ENCODE peak calls at places on chromosomes 1 and 21, in eight cellular contexts. U is IMR-90, G is K562, A is bronchial epithelial cell, I is adrenal gland, B is choroid plexus epithelial cell, L is HFF-Myc, X is lung. Z is an unnamed sample.

GRCh38 chr1:92481598-92482403 is 4.9 kb downstream of the GFI1 start:
- DNase-seq in X (no peak), U (no peak), G (no peak), A (no peak), L (no peak), B (no peak), I (no peak), Z (no peak)

GRCh38 chr1:154193821-154194220 is 1.9 kb upstream of the TPM3 start:
- DNase-seq in G (no peak), A (peak; percentile 84), B (no peak), L (no peak), X (no peak), I (peak; percentile 27), U (no peak), Z (no peak)

GRCh38 chr1:1033731-1034437 is 14.0 kb downstream of the AGRN start:
- DNase-seq in G (no peak), B (no peak), U (no peak), L (no peak), A (no peak), X (no peak), I (no peak), Z (no peak)

GRCh38 chr1:114154963-114155322 is 1.3 kb upstream of the SYT6 start:
- DNase-seq in L (peak; percentile 17), A (peak; percentile 28), U (no peak), B (no peak), G (no peak), X (no peak), I (peak; percentile 36), Z (no peak)

GRCh38 chr1:224799083-224799482 is 130.4 kb upstream of the DNAH14 start:
- DNase-seq in G (no peak), A (peak; percentile 13), B (no peak), I (no peak), X (no peak), U (no peak), L (no peak), Z (no peak)

GRCh38 chr1:176897350-176898236 is 266.9 kb downstream of the ASTN1 start:
- DNase-seq in G (peak; percentile 92), I (peak; percentile 58), A (peak; percentile 48), X (peak; percentile 46), U (peak; percentile 61), L (peak; percentile 14), B (peak; percentile 75), Z (no peak)

GRCh38 chr1:103525114-103525606 is 339 bp upstream of the RNPC3 start:
- DNase-seq in I (peak; percentile 77), A (peak; percentile 44), B (peak; percentile 69), X (no peak), U (peak; percentile 38), L (peak; percentile 7), G (peak; percentile 70), Z (no peak)

GRCh38 chr1:17860812-17861211 is 105.7 kb downstream of the ACTL8 start:
- DNase-seq in B (no peak), A (no peak), L (no peak), U (no peak), X (no peak), I (no peak), G (no peak), Z (no peak)

GRCh38 chr1:161020573-161021167 is at the start of gene F11R:
- DNase-seq in L (no peak), G (peak; percentile 89), I (peak; percentile 66), B (peak; percentile 19), X (peak; percentile 61), A (peak; percentile 71), U (no peak), Z (no peak)

GRCh38 chr21:20998886-20999285 is 677 bp downstream of the NCAM2 start:
- DNase-seq in A (no peak), G (no peak), X (no peak), L (no peak), U (no peak), B (no peak), I (no peak), Z (no peak)

GRCh38 chr1:64183985-64184440 is 19.4 kb upstream of the UBE2U start:
- DNase-seq in A (peak; percentile 99), X (no peak), I (no peak), G (no peak), U (peak; percentile 93), B (peak; percentile 69), L (peak; percentile 73), Z (no peak)

GRCh38 chr1:4975856-4976255 is 321.4 kb downstream of the AJAP1 start:
- DNase-seq in X (no peak), A (no peak), G (no peak), I (no peak), U (no peak), B (no peak), L (no peak), Z (peak; percentile 64)

GRCh38 chr1:163875214-163875926 is 553.6 kb downstream of the NUF2 start:
- DNase-seq in I (peak; percentile 20), B (no peak), L (peak; percentile 96), U (peak; percentile 22), A (peak; percentile 21), X (no peak), G (no peak), Z (no peak)

GRCh38 chr1:150477733-150478132 is 9.5 kb upstream of the TARS2 start:
- DNase-seq in X (no peak), G (no peak), L (no peak), A (peak; percentile 100), B (peak; percentile 82), U (peak; percentile 85), I (no peak), Z (no peak)

GRCh38 chr1:156947127-156947526 is 26.7 kb downstream of the LRRC71 start:
- DNase-seq in L (no peak), A (no peak), B (no peak), I (no peak), G (no peak), X (no peak), U (no peak), Z (no peak)

GRCh38 chr1:156947818-156948525 is 27.5 kb downstream of the LRRC71 start:
- DNase-seq in U (no peak), I (no peak), L (no peak), B (no peak), A (no peak), X (no peak), G (no peak), Z (no peak)

GRCh38 chr1:156945881-156946661 is 25.6 kb downstream of the LRRC71 start:
- DNase-seq in X (no peak), U (peak; percentile 60), L (no peak), A (peak; percentile 47), B (no peak), G (no peak), I (no peak), Z (no peak)

GRCh38 chr1:156949127-156949526 is 28.7 kb downstream of the LRRC71 start:
- DNase-seq in I (no peak), X (no peak), U (no peak), B (peak; percentile 12), A (no peak), G (no peak), L (no peak), Z (no peak)

DNA sequence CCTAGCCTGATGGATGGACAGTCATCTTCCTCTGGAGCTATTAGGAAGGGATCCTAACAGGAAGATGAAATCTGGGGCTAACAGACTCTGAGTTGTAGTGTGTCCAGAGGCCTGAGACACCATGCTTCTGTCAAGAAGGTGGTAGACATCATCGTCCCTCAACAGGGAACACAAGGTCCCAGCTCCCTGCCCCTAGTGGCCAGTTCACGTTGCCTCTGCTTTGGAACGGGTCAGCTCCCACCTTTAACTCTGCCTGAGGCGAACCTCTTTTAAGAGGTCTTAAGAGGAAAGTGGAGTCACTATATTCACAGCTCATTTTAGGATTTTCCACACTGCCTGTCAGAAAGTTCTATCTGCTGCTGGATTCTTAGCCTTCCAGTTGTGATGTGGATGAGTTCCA is 28.3 kb downstream of the LRRC71 start:
- DNase-seq in U (no peak), X (no peak), I (no peak), L (no peak), A (no peak), G (peak; percentile 41), B (no peak), Z (no peak)
- TF ChIP-seq CTCF in U (no peak), X (no peak), I (no peak), L (peak; percentile 26), A (peak; percentile 25), G (peak; percentile 77), B (peak; percentile 53), Z (no peak)

GRCh38 chr1:188778578-188778977 is 1699.1 kb downstream of the BRINP3 start:
- DNase-seq in I (no peak), U (peak; percentile 13), G (no peak), L (no peak), B (no peak), X (no peak), A (no peak), Z (no peak)

GRCh38 chr1:188782220-188782841 is 1695.3 kb downstream of the BRINP3 start:
- DNase-seq in L (no peak), I (peak; percentile 28), G (peak; percentile 14), X (no peak), U (peak; percentile 51), A (peak; percentile 47), B (peak; percentile 74), Z (no peak)
- TF ChIP-seq CTCF in L (peak; percentile 13), I (peak; percentile 25), G (peak; percentile 41), X (no peak), U (peak; percentile 52), A (peak; percentile 61), B (peak; percentile 83), Z (peak; percentile 58)

GRCh38 chr1:31760422-31760900 is 3.7 kb downstream of the ADGRB2 start:
- DNase-seq in L (no peak), X (no peak), B (no peak), A (no peak), U (no peak), G (no peak), I (peak; percentile 23), Z (no peak)

GRCh38 chr1:31757989-31758388 is 6.2 kb downstream of the ADGRB2 start:
- DNase-seq in L (no peak), X (no peak), U (no peak), G (no peak), I (no peak), A (no peak), B (no peak), Z (no peak)

GRCh38 chr1:31757204-31757679 is 6.9 kb downstream of the ADGRB2 start:
- DNase-seq in A (no peak), U (no peak), I (no peak), G (no peak), L (no peak), B (no peak), X (no peak), Z (no peak)

GRCh38 chr1:31760901-31761470 is 3.2 kb downstream of the ADGRB2 start:
- DNase-seq in G (peak; percentile 79), L (no peak), I (peak; percentile 63), U (peak; percentile 60), B (peak; percentile 44), A (peak; percentile 39), X (peak; percentile 41), Z (no peak)

GRCh38 chr1:31759266-31760023 is 4.7 kb downstream of the ADGRB2 start:
- DNase-seq in B (no peak), U (peak; percentile 32), L (no peak), G (no peak), X (no peak), A (no peak), I (no peak), Z (no peak)
- TF ChIP-seq CTCF in B (no peak), U (peak; percentile 18), L (no peak), G (peak; percentile 23), X (no peak), A (no peak), I (no peak), Z (no peak)

DNA sequence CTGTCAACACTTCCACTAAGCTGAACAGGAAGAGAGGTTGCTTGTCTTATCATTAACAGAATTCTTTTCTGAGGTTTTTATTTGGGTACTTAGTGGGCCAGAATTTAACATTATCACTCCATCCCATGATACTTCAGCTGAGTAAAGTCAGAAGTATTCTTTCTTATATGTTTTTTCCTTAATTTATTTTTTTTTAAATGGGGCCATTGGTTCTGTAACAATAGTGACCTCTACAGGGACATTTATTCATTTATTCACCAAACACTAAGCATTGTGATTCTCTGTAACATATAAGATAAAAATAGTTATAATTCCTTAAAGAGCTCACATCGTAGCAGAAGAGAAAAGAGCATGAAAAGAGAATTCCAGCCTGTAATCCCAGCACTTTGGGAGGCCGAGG is 9.8 kb downstream of the GREM2 start:
- DNase-seq in L (no peak), G (no peak), B (no peak), A (peak; percentile 8), X (no peak), U (peak; percentile 35), I (no peak), Z (no peak)
- TF ChIP-seq CTCF in L (no peak), G (no peak), B (peak; percentile 22), A (no peak), X (no peak), U (peak; percentile 53), I (no peak), Z (peak; percentile 45)